ENCODE peak calls at places on chromosome 4, in five cellular contexts. D is HTR-8/SVneo, L is COLO829, V is cardiac septum, M is fibroblast of mammary gland. Q is an unnamed sample.
A peak's percentile ranks its signal among the peaks of the same experiment; 100 is the strongest.

GRCh38 chr4:168830777-168831512 is 179.1 kb downstream of the CBR4 start:
- DNase-seq in D (peak; percentile 39), V (no peak), L (no peak), M (no peak), Q (no peak)

GRCh38 chr4:56613101-56613862 is 67.8 kb downstream of the HOPX start:
- DNase-seq in M (peak; percentile 87), L (no peak), V (no peak), D (peak; percentile 8), Q (no peak)

GRCh38 chr4:87644286-87644685 is 5.8 kb upstream of the DMP1 start:
- DNase-seq in V (no peak), L (no peak), D (no peak), M (no peak), Q (no peak)

GRCh38 chr4:188295899-188296298 is 156.7 kb downstream of the TRIML1 start:
- DNase-seq in M (peak; percentile 89), L (peak; percentile 45), D (no peak), V (no peak), Q (no peak)

GRCh38 chr4:78079701-78080430 is 22.7 kb downstream of the FRAS1 start:
- DNase-seq in V (no peak), M (no peak), D (no peak), L (no peak), Q (no peak)

GRCh38 chr4:6493668-6494304 is 21.4 kb upstream of the PPP2R2C start:
- DNase-seq in V (peak; percentile 36), D (no peak), M (no peak), L (no peak), Q (no peak)

GRCh38 chr4:186737427-186737826 is 13.8 kb upstream of the FAT1 start:
- DNase-seq in L (no peak), V (no peak), M (no peak), D (no peak), Q (no peak)

GRCh38 chr4:168527560-168527959 is 30.7 kb downstream of the PALLD start:
- DNase-seq in V (no peak), M (no peak), L (no peak), D (no peak), Q (no peak)

GRCh38 chr4:47032405-47033106 is 1.2 kb downstream of the GABRB1 start:
- DNase-seq in M (peak; percentile 31), V (peak; percentile 81), D (peak; percentile 61), L (peak; percentile 10), Q (no peak)

GRCh38 chr4:88735554-88735953 is 37.9 kb upstream of the NAP1L5 start:
- DNase-seq in L (no peak), M (no peak), D (no peak), V (no peak), Q (no peak)

GRCh38 chr4:136831553-136831952 is 700.7 kb downstream of the PCDH18 start:
- DNase-seq in V (no peak), L (no peak), D (no peak), M (no peak), Q (no peak)

GRCh38 chr4:12562016-12562415 is 922.1 kb downstream of the RAB28 start:
- DNase-seq in D (no peak), M (no peak), L (no peak), V (no peak), Q (no peak)

GRCh38 chr4:112704991-112705845 is 68.3 kb downstream of the LARP7 start:
- DNase-seq in D (peak; percentile 37), V (peak; percentile 80), M (peak; percentile 59), L (peak; percentile 26), Q (no peak)

GRCh38 chr4:108574402-108574801 is 46.0 kb upstream of the RPL34 start:
- DNase-seq in V (no peak), M (no peak), L (no peak), D (no peak), Q (no peak)

GRCh38 chr4:100422911-100423310 is 94.9 kb downstream of the EMCN start:
- DNase-seq in V (no peak), D (no peak), L (no peak), M (no peak), Q (no peak)

GRCh38 chr4:94634266-94634665 is 123.5 kb upstream of the BMPR1B start:
- DNase-seq in V (no peak), L (no peak), M (peak; percentile 91), D (no peak), Q (no peak)

GRCh38 chr4:185265942-185266341 is 56.5 kb downstream of the SNX25 start:
- DNase-seq in D (peak; percentile 45), L (peak; percentile 71), M (peak; percentile 55), V (no peak), Q (no peak)

GRCh38 chr4:56656346-56656643 is 24.8 kb downstream of the HOPX start:
- DNase-seq in M (no peak), D (no peak), V (no peak), L (no peak), Q (no peak)

Q was measured in stimulated activated CD4-positive, alpha-beta T cell treated with anti-CD3 and anti-CD28 coated beads, Interleukin-2, amount 100 ng/mL, for 4 hours.